ENCODE peak calls at places on chromosome 13, in five cellular contexts. M is ovary, P is stomach, H is H1, W is lower leg skin. A is an unnamed sample.

GRCh38 chr13:41284512-41285288 is 21.3 kb upstream of the MTRF1 start:
- DNase-seq in M (no peak), P (peak), H (no peak), W (no peak), A (no peak)

GRCh38 chr13:60329221-60329983 is 67.6 kb upstream of the TDRD3 start:
- DNase-seq in M (no peak), P (peak), H (peak), W (no peak), A (peak)

GRCh38 chr13:97382276-97382675 is 51.7 kb upstream of the RAP2A start:
- DNase-seq in M (no peak), P (no peak), H (no peak), W (no peak), A (no peak)

GRCh38 chr13:81874681-81875661 is 1534.0 kb upstream of the SPRY2 start:
- DNase-seq in M (no peak), P (no peak), H (peak), W (no peak), A (no peak)

GRCh38 chr13:25286969-25287961 is at the start of gene MTMR6:
- DNase-seq in M (peak), P (peak), H (peak), W (peak), A (peak)

GRCh38 chr13:22757530-22758120 is 423.2 kb upstream of the SGCG start:
- DNase-seq in M (no peak), P (no peak), H (no peak), W (no peak), A (no peak)

GRCh38 chr13:29771247-29771646 is 79.2 kb downstream of the UBL3 start:
- DNase-seq in M (no peak), P (no peak), H (no peak), W (no peak), A (no peak)

GRCh38 chr13:46195017-46195416 is 13.0 kb upstream of the LCP1 start:
- DNase-seq in M (no peak), P (no peak), H (no peak), W (no peak), A (no peak)

GRCh38 chr13:101869553-101869952 is 417.1 kb downstream of the ITGBL1 start:
- DNase-seq in M (no peak), P (no peak), H (no peak), W (no peak), A (no peak)

GRCh38 chr13:35887028-35887666 is 244.0 kb downstream of the DCLK1 start:
- DNase-seq in M (no peak), P (no peak), H (no peak), W (no peak), A (no peak)

DNA sequence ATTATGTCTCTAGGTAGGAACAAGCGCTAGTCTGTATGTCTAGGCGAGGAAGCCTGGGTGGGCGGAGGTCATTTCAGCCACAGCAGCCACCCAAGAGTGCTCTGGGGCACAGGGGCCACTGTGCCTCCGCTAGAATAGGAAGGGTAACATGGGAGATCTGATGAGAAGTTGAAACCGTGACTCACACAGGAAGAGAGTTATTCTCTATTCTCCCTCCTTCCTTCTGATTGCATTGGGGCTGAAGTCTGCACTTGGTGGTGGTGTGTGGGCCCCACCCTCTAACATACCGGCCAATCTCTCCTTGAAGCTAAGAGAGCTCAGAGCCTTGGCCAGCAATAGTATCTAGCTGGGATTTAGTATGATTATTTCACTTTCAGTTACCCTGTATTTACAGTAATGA is 20.3 kb upstream of the GGACT start:
- DNase-seq in M (no peak), P (no peak), H (no peak), W (no peak), A (peak)
- TF ChIP-seq POLR2A in M (no peak), P (no peak), H (no peak), W (no peak), A (no peak)

GRCh38 chr13:99421758-99422555 is 79.3 kb upstream of the TM9SF2 start:
- DNase-seq in M (no peak), P (peak), H (no peak), W (peak), A (no peak)

GRCh38 chr13:99426426-99426825 is 74.8 kb upstream of the TM9SF2 start:
- DNase-seq in M (no peak), P (no peak), H (no peak), W (peak), A (no peak)

GRCh38 chr13:99422556-99423220 is 78.6 kb upstream of the TM9SF2 start:
- DNase-seq in M (no peak), P (peak), H (no peak), W (peak), A (no peak)

GRCh38 chr13:99429670-99430069 is 71.6 kb upstream of the TM9SF2 start:
- DNase-seq in M (no peak), P (no peak), H (no peak), W (peak), A (no peak)

GRCh38 chr13:99425485-99426341 is 75.6 kb upstream of the TM9SF2 start:
- DNase-seq in M (no peak), P (peak), H (no peak), W (peak), A (no peak)
- TF ChIP-seq POLR2A in M (no peak), P (no peak), H (no peak), W (no peak), A (no peak)

GRCh38 chr13:33454844-33455256 is 169.3 kb upstream of the STARD13 start:
- DNase-seq in M (no peak), P (no peak), H (no peak), W (no peak), A (no peak)
- TF ChIP-seq POLR2A in M (no peak), P (no peak), H (no peak), W (no peak), A (no peak)

DNA sequence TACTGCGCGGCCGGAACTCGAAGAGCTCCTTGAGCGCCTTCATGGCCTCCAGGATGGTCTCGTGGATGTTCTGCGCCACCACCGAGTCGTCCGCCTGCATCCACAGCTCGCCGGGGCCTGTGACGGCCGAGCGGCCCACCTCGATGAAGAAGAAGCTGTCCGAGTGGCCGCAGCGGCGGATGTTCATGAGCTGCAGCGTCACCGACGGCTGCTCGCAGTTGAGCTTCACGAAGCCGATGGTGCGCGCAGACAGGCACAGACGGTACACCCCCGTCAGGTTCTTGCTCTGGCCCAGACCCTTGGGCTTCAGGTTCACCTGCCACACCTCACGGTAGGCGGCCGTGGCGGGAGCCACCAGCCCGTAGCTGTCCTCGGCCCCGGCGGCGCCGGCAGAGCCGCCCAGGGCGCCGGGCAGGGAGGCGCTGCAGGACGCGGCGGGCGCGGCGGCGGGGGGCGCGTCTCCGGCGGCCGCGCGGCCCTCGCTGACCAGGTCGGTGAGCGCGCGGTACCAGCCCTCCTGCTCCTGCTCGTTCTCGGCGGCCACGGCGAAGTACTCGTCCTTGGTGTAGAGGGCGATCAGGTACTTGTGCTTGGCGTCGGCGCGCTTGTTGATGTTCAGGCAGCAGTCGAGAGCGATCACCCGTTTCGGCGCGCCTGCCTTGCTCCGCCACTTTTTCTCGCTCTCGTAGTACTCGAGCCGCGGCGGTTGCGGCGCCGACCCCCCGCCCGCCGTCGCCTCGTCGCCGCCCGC is 1.1 kb downstream of the IRS2 start:
- DNase-seq in M (peak), P (peak), H (no peak), W (peak), A (no peak)
- TF ChIP-seq POLR2A in M (no peak), P (no peak), H (no peak), W (no peak), A (no peak)

GRCh38 chr13:53023246-53023645 is 5.4 kb upstream of the OLFM4 start:
- DNase-seq in M (no peak), P (no peak), H (no peak), W (no peak), A (no peak)

GRCh38 chr13:53032849-53033248 is 4.2 kb downstream of the OLFM4 start:
- DNase-seq in M (no peak), P (no peak), H (no peak), W (no peak), A (no peak)

GRCh38 chr13:53028063-53028462 is 550 bp upstream of the OLFM4 start:
- DNase-seq in M (no peak), P (no peak), H (no peak), W (no peak), A (no peak)

DNA sequence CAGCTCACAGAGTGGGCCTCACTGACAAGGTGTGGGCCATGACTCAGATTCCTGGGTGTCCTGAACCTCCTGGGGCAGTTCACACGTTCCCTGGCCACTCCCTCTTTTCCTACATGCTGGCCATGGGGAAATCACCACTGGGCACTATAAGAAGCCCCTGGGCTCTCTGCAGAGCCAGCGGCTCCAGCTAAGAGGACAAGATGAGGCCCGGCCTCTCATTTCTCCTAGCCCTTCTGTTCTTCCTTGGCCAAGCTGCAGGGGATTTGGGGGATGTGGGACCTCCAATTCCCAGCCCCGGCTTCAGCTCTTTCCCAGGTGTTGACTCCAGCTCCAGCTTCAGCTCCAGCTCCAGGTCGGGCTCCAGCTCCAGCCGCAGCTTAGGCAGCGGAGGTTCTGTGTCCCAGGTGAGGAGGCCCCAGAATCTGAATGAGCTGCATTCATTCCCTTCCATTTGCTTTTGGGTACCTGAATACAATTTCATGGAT is at the start of gene OLFM4:
- DNase-seq in M (no peak), P (no peak), H (no peak), W (no peak), A (no peak)
- TF ChIP-seq POLR2A in M (no peak), P (no peak), H (no peak), W (no peak), A (no peak)

GRCh38 chr13:27372896-27373295 is 51.5 kb upstream of the GTF3A start:
- DNase-seq in M (no peak), P (peak), H (no peak), W (no peak), A (no peak)
- TF ChIP-seq POLR2A in M (no peak), P (no peak), H (no peak), W (no peak), A (no peak)

DNA sequence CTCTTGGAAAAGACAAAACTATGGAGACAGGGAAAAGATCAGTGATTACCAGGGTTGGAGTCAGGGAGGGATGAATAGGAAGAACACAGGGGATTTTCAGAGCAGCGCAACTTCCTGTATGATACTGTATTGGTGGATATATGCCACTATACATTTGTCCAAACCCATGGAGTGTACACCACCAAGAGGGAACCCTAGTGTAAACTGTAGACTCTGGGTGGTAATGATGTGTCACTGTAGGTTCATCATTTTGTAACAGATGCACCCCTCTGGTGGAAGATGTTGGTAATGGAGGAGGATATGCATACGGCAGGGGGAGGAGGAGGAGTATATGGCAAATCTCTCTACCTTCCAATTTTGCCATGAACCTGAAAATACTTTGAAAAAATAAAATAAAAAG is 68.1 kb downstream of the UFM1 start:
- DNase-seq in M (no peak), P (no peak), H (no peak), W (no peak), A (no peak)
- TF ChIP-seq POLR2A in M (no peak), P (no peak), H (no peak), W (no peak), A (no peak)

DNA sequence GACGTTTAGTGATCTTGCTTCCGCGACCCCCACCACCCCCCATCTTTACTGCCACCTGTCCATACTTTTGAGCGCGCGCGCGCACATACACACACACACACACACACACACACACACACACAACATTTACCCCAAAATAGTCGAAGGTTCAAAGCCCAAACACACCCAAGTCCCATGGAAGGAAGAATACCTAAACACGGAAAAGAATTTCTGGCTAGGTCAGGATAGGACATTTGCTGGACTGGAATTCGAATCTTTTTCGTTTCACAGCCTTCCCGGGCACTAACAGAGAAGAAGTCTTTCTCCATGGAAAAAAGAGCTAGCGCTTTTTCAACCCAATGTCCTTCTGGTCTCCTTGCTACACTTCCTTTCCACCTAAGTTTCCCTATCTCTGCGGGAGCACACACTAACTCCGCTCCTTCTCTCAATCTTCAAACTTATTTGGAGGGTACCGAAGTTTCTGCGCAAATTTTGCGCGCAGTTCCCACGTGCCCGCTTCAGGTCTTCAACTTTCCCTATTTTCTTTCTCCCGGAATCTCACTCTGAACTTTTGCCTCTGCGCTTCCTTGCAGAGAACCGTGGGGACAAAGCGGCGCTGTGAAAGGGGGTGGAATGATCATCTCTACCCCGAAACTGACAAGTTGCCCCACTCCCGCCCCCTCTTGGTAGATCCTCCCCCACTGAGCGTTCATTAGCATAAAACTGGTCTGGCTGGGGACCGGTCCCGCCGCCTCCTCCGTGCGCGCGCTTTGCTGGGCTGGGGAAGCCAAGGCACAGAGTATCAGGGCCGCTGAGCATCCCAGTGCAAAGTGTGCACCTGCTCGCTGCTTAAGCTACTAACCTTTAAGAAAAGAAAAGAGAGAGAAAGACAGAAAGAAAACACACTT is 2.7 kb downstream of the DACH1 start:
- DNase-seq in M (no peak), P (no peak), H (no peak), W (no peak), A (no peak)
- TF ChIP-seq POLR2A in M (no peak), P (no peak), H (no peak), W (no peak), A (no peak)

GRCh38 chr13:114064516-114065140 is 67.8 kb downstream of the RASA3 start:
- DNase-seq in M (peak), P (peak), H (no peak), W (no peak), A (no peak)

GRCh38 chr13:114067381-114067885 is 65.0 kb downstream of the RASA3 start:
- DNase-seq in M (no peak), P (no peak), H (no peak), W (no peak), A (no peak)

GRCh38 chr13:114066956-114067355 is 65.5 kb downstream of the RASA3 start:
- DNase-seq in M (no peak), P (no peak), H (no peak), W (no peak), A (no peak)

GRCh38 chr13:114065141-114065925 is 67.1 kb downstream of the RASA3 start:
- DNase-seq in M (peak), P (peak), H (peak), W (peak), A (peak)

DNA sequence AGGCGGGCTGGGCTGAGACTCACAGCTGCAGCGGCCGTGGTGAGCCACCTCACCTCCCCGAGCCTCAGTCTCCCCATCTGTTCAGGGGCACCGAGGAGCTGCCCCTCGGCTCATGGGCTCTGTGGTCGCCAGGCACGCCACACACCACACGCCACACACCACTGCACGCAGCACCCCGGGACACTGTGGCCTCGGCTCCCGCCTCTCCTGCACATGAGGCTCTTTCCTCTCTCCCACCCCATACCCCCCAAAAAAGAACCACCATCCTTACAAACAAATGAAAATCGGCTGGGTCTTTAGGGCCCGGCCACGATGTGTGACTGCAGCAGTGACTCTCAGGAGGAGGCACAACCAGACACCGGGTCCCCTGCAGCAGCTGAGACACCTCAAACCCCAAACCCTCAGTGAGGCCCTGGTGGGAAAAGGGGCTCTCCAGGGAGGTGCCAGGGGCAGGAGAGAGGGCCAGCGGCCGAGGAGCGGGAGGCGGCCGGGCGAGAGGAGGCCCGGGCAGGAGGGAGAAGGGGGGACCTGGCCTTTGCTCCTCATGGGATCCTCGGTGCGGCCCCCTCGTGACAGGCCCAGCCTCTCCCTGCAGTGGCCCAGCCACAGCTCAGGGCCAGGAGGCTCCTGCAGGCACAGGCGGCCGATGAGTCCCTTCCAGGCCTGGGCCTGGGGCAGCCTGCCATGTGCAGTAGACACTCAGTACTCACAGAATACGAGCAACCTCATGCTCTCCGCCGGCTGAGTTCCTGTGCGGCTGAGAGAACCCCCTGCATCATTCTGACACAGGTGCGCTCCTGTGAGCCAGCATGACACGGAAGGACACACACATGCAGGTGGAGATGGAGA is 66.3 kb downstream of the RASA3 start:
- DNase-seq in M (no peak), P (no peak), H (no peak), W (no peak), A (no peak)
- TF ChIP-seq POLR2A in M (no peak), P (no peak), H (no peak), W (no peak), A (peak)